ENCODE peak calls at places on chromosomes 6 and 20, in seven cellular contexts. One of them, this sample, is unnamed.

GRCh38 chr6:135162678-135163439 is 18.2 kb upstream of the MYB start:
- DNase-seq in astrocyte: no peak
- DNase-seq in left ventricle myocardium inferior: no peak
- DNase-seq in OCI-LY7: peak; percentile 69
- DNase-seq in heart left ventricle: no peak
- DNase-seq in effector memory CD4-positive, alpha-beta T cell: no peak
- DNase-seq in endodermal cell: peak; percentile 94
- DNase-seq in this sample: peak; percentile 32

GRCh38 chr6:41894366-41895299 is 542 bp downstream of the USP49 start:
- DNase-seq in astrocyte: peak; percentile 11
- DNase-seq in left ventricle myocardium inferior: no peak
- DNase-seq in OCI-LY7: no peak
- DNase-seq in heart left ventricle: no peak
- DNase-seq in effector memory CD4-positive, alpha-beta T cell: no peak
- DNase-seq in endodermal cell: peak; percentile 75
- DNase-seq in this sample: no peak

GRCh38 chr6:31358302-31358701 is 1.3 kb upstream of the HLA-B start:
- DNase-seq in astrocyte: no peak
- DNase-seq in left ventricle myocardium inferior: no peak
- DNase-seq in OCI-LY7: no peak
- DNase-seq in heart left ventricle: no peak
- DNase-seq in effector memory CD4-positive, alpha-beta T cell: no peak
- DNase-seq in endodermal cell: no peak
- DNase-seq in this sample: no peak

GRCh38 chr6:93182933-93183479 is 236.4 kb downstream of the EPHA7 start:
- DNase-seq in astrocyte: no peak
- DNase-seq in left ventricle myocardium inferior: no peak
- DNase-seq in OCI-LY7: no peak
- DNase-seq in heart left ventricle: no peak
- DNase-seq in effector memory CD4-positive, alpha-beta T cell: no peak
- DNase-seq in endodermal cell: no peak
- DNase-seq in this sample: no peak

GRCh38 chr20:23081263-23081811 is 4.8 kb downstream of the CD93 start:
- DNase-seq in astrocyte: no peak
- DNase-seq in left ventricle myocardium inferior: no peak
- DNase-seq in OCI-LY7: no peak
- DNase-seq in heart left ventricle: no peak
- DNase-seq in effector memory CD4-positive, alpha-beta T cell: no peak
- DNase-seq in endodermal cell: no peak
- DNase-seq in this sample: no peak

GRCh38 chr6:139335447-139336210 is 38.8 kb downstream of the CITED2 start:
- DNase-seq in astrocyte: no peak
- DNase-seq in left ventricle myocardium inferior: no peak
- DNase-seq in OCI-LY7: no peak
- DNase-seq in heart left ventricle: no peak
- DNase-seq in effector memory CD4-positive, alpha-beta T cell: no peak
- DNase-seq in endodermal cell: no peak
- DNase-seq in this sample: peak; percentile 32

GRCh38 chr6:127690092-127690491 is 113.1 kb downstream of the C6orf58 start:
- DNase-seq in astrocyte: peak; percentile 10
- DNase-seq in left ventricle myocardium inferior: no peak
- DNase-seq in OCI-LY7: no peak
- DNase-seq in heart left ventricle: no peak
- DNase-seq in effector memory CD4-positive, alpha-beta T cell: no peak
- DNase-seq in endodermal cell: no peak
- DNase-seq in this sample: no peak

GRCh38 chr20:4593149-4593525 is 128.6 kb upstream of the PRND start:
- DNase-seq in astrocyte: no peak
- DNase-seq in left ventricle myocardium inferior: no peak
- DNase-seq in OCI-LY7: no peak
- DNase-seq in heart left ventricle: no peak
- DNase-seq in effector memory CD4-positive, alpha-beta T cell: no peak
- DNase-seq in endodermal cell: no peak
- DNase-seq in this sample: no peak

GRCh38 chr6:81451787-81452186 is 300.7 kb downstream of the TENT5A start:
- DNase-seq in astrocyte: peak; percentile 93
- DNase-seq in left ventricle myocardium inferior: no peak
- DNase-seq in OCI-LY7: no peak
- DNase-seq in heart left ventricle: no peak
- DNase-seq in effector memory CD4-positive, alpha-beta T cell: no peak
- DNase-seq in endodermal cell: peak; percentile 38
- DNase-seq in this sample: no peak

GRCh38 chr6:158060447-158061360 is 79.0 kb downstream of the SYNJ2 start:
- DNase-seq in astrocyte: peak; percentile 96
- DNase-seq in left ventricle myocardium inferior: peak; percentile 81
- DNase-seq in OCI-LY7: no peak
- DNase-seq in heart left ventricle: peak; percentile 91
- DNase-seq in effector memory CD4-positive, alpha-beta T cell: peak; percentile 9
- DNase-seq in endodermal cell: peak; percentile 65
- DNase-seq in this sample: no peak

GRCh38 chr6:64280569-64280968 is 645.0 kb downstream of the PHF3 start:
- DNase-seq in astrocyte: no peak
- DNase-seq in left ventricle myocardium inferior: no peak
- DNase-seq in OCI-LY7: no peak
- DNase-seq in heart left ventricle: no peak
- DNase-seq in effector memory CD4-positive, alpha-beta T cell: no peak
- DNase-seq in endodermal cell: peak; percentile 56
- DNase-seq in this sample: peak; percentile 58

GRCh38 chr6:85360794-85361642 is 88.9 kb upstream of the NT5E start:
- DNase-seq in astrocyte: peak; percentile 97
- DNase-seq in left ventricle myocardium inferior: no peak
- DNase-seq in OCI-LY7: no peak
- DNase-seq in heart left ventricle: no peak
- DNase-seq in effector memory CD4-positive, alpha-beta T cell: no peak
- DNase-seq in endodermal cell: no peak
- DNase-seq in this sample: no peak

GRCh38 chr20:44170796-44171410 is 16.1 kb downstream of the JPH2 start:
- DNase-seq in astrocyte: no peak
- DNase-seq in left ventricle myocardium inferior: no peak
- DNase-seq in OCI-LY7: no peak
- DNase-seq in heart left ventricle: no peak
- DNase-seq in effector memory CD4-positive, alpha-beta T cell: no peak
- DNase-seq in endodermal cell: no peak
- DNase-seq in this sample: no peak

GRCh38 chr20:21336455-21337151 is 33.5 kb downstream of the XRN2 start:
- DNase-seq in astrocyte: no peak
- DNase-seq in left ventricle myocardium inferior: no peak
- DNase-seq in OCI-LY7: no peak
- DNase-seq in heart left ventricle: no peak
- DNase-seq in effector memory CD4-positive, alpha-beta T cell: no peak
- DNase-seq in endodermal cell: no peak
- DNase-seq in this sample: no peak

GRCh38 chr20:46063151-46063550 is 26.6 kb downstream of the NCOA5 start:
- DNase-seq in astrocyte: no peak
- DNase-seq in left ventricle myocardium inferior: no peak
- DNase-seq in OCI-LY7: no peak
- DNase-seq in heart left ventricle: no peak
- DNase-seq in effector memory CD4-positive, alpha-beta T cell: no peak
- DNase-seq in endodermal cell: peak; percentile 26
- DNase-seq in this sample: no peak

GRCh38 chr20:46065691-46066090 is 24.1 kb downstream of the NCOA5 start:
- DNase-seq in astrocyte: no peak
- DNase-seq in left ventricle myocardium inferior: no peak
- DNase-seq in OCI-LY7: no peak
- DNase-seq in heart left ventricle: no peak
- DNase-seq in effector memory CD4-positive, alpha-beta T cell: no peak
- DNase-seq in endodermal cell: no peak
- DNase-seq in this sample: no peak

GRCh38 chr20:46063652-46064054 is 26.1 kb downstream of the NCOA5 start:
- DNase-seq in astrocyte: no peak
- DNase-seq in left ventricle myocardium inferior: no peak
- DNase-seq in OCI-LY7: no peak
- DNase-seq in heart left ventricle: no peak
- DNase-seq in effector memory CD4-positive, alpha-beta T cell: no peak
- DNase-seq in endodermal cell: peak; percentile 14
- DNase-seq in this sample: no peak

GRCh38 chr20:46062621-46063020 is 27.1 kb downstream of the NCOA5 start:
- DNase-seq in astrocyte: no peak
- DNase-seq in left ventricle myocardium inferior: no peak
- DNase-seq in OCI-LY7: no peak
- DNase-seq in heart left ventricle: no peak
- DNase-seq in effector memory CD4-positive, alpha-beta T cell: no peak
- DNase-seq in endodermal cell: peak; percentile 6
- DNase-seq in this sample: no peak

DNA sequence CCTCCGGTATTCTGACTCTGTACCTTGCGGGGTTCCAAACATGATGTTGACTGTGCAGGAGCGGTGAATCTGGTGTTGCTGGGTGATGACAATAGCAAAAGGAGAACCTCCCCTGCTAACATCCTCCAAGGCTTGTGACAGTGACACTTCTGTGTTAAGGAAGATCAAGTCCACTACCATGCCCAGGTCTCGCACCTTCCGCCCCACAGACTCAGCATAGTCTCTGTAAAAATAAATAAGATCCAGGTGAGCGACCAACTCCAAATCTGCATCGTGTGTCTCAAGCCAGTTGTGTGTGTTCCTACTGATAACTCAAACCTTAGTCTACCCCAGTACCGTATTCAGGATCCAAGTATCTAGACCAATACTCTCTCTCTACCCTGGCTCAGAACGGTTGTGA is 24.8 kb downstream of the NCOA5 start:
- DNase-seq in astrocyte: no peak
- DNase-seq in left ventricle myocardium inferior: no peak
- DNase-seq in OCI-LY7: no peak
- DNase-seq in heart left ventricle: no peak
- DNase-seq in effector memory CD4-positive, alpha-beta T cell: no peak
- DNase-seq in endodermal cell: no peak
- DNase-seq in this sample: no peak
- H3K4me1 ChIP-seq in astrocyte: peaks cover 2% of the 10 kb centered on the region
- H3K4me1 ChIP-seq in left ventricle myocardium inferior: peaks cover 25% of the 10 kb centered on the region
- H3K4me1 ChIP-seq in OCI-LY7: peaks cover 20% of the 10 kb centered on the region
- H3K4me1 ChIP-seq in heart left ventricle: peaks cover 9% of the 10 kb centered on the region
- H3K4me1 ChIP-seq in effector memory CD4-positive, alpha-beta T cell: peaks cover 16% of the 10 kb centered on the region
- H3K4me1 ChIP-seq in endodermal cell: no peaks in the 10 kb centered on the region
- H3K4me1 ChIP-seq in this sample: no peaks in the 10 kb centered on the region

DNA sequence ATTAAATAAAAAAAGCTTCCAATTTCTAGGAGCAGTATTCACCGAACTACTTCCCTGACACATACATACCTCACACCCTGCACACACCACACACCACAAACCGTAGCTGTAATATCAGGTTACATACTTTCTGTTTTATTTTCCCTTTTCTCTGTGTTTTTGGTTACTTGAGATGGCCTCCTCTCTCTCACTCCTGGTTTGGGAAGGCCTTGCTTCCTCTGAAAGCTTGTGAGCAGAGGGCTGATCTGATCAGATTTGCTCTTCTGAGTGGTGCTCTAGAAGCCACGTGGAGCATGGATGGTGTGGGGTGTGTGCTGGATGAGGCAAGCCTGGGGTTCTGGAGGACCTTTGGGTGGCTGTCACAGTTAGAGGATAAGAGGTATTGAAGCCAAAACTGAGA is 20.9 kb downstream of the UTRN start:
- DNase-seq in astrocyte: peak; percentile 75
- DNase-seq in left ventricle myocardium inferior: no peak
- DNase-seq in OCI-LY7: no peak
- DNase-seq in heart left ventricle: no peak
- DNase-seq in effector memory CD4-positive, alpha-beta T cell: no peak
- DNase-seq in endodermal cell: no peak
- DNase-seq in this sample: no peak
- H3K4me1 ChIP-seq in astrocyte: peaks cover 9% of the 10 kb centered on the region
- H3K4me1 ChIP-seq in left ventricle myocardium inferior: peaks cover 15% of the 10 kb centered on the region
- H3K4me1 ChIP-seq in OCI-LY7: no peaks in the 10 kb centered on the region
- H3K4me1 ChIP-seq in heart left ventricle: peaks cover 9% of the 10 kb centered on the region
- H3K4me1 ChIP-seq in effector memory CD4-positive, alpha-beta T cell: no peaks in the 10 kb centered on the region
- H3K4me1 ChIP-seq in endodermal cell: peaks cover 8% of the 10 kb centered on the region
- H3K4me1 ChIP-seq in this sample: no peaks in the 10 kb centered on the region

GRCh38 chr6:111722220-111722731 is 116.6 kb upstream of the TRAF3IP2 start:
- DNase-seq in astrocyte: peak; percentile 42
- DNase-seq in left ventricle myocardium inferior: no peak
- DNase-seq in OCI-LY7: no peak
- DNase-seq in heart left ventricle: no peak
- DNase-seq in effector memory CD4-positive, alpha-beta T cell: no peak
- DNase-seq in endodermal cell: peak; percentile 30
- DNase-seq in this sample: no peak
- H3K4me1 ChIP-seq in astrocyte: peaks cover 27% of the 10 kb centered on the region
- H3K4me1 ChIP-seq in left ventricle myocardium inferior: peaks cover 49% of the 10 kb centered on the region
- H3K4me1 ChIP-seq in OCI-LY7: peaks cover 38% of the 10 kb centered on the region
- H3K4me1 ChIP-seq in heart left ventricle: peaks cover 46% of the 10 kb centered on the region
- H3K4me1 ChIP-seq in effector memory CD4-positive, alpha-beta T cell: peaks cover 36% of the 10 kb centered on the region
- H3K4me1 ChIP-seq in endodermal cell: no peaks in the 10 kb centered on the region
- H3K4me1 ChIP-seq in this sample: no peaks in the 10 kb centered on the region

DNA sequence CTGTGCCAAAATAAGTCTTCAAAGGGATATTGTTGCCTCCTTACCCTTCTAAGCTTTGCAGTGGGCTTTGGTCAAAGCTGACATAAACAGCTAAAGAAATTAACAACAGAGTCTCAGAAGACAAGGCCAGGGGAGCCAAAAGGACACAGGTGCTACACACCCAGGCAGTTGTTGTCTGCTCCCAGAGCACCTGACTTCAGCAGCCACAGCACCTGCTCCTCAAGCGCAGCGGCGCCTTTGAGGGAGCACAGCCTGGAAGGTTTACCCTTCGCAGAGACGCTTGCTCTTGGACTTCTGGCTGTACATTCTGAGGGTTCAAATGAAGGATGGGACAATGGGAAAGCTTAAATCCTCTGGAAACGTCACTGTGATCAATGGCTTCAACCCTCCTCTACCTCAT is 16.6 kb downstream of the B4GALT5 start:
- DNase-seq in astrocyte: no peak
- DNase-seq in left ventricle myocardium inferior: no peak
- DNase-seq in OCI-LY7: peak; percentile 56
- DNase-seq in heart left ventricle: no peak
- DNase-seq in effector memory CD4-positive, alpha-beta T cell: no peak
- DNase-seq in endodermal cell: no peak
- DNase-seq in this sample: no peak
- H3K4me1 ChIP-seq in astrocyte: peaks cover 46% of the 10 kb centered on the region
- H3K4me1 ChIP-seq in left ventricle myocardium inferior: peaks cover 91% of the 10 kb centered on the region
- H3K4me1 ChIP-seq in OCI-LY7: peaks cover 88% of the 10 kb centered on the region
- H3K4me1 ChIP-seq in heart left ventricle: peaks cover 63% of the 10 kb centered on the region
- H3K4me1 ChIP-seq in effector memory CD4-positive, alpha-beta T cell: peaks cover 21% of the 10 kb centered on the region
- H3K4me1 ChIP-seq in endodermal cell: no peaks in the 10 kb centered on the region
- H3K4me1 ChIP-seq in this sample: peaks cover 39% of the 10 kb centered on the region

DNA sequence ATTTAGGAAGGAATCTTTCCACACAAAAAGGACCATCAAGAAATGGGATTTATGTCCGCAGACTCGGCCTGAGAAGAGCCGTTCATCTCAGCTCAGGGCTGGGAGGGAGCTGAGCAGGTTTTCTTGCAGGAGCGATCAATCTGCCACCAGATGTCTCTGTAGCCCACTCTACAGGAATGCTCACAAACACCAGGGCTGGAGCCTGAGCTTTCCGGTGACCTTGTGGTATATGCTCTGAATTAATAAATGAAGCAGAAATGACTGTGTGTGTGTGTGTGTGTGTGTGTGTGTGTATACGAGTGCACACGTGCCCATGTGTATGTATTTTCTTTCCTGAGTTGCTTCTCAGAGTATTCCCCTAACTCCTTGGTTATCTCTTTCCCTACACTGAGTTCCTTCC is 12.0 kb downstream of the CD83 start:
- DNase-seq in astrocyte: peak; percentile 73
- DNase-seq in left ventricle myocardium inferior: peak; percentile 38
- DNase-seq in OCI-LY7: peak; percentile 83
- DNase-seq in heart left ventricle: peak; percentile 54
- DNase-seq in effector memory CD4-positive, alpha-beta T cell: no peak
- DNase-seq in endodermal cell: peak; percentile 84
- DNase-seq in this sample: peak; percentile 70
- H3K4me1 ChIP-seq in astrocyte: no peaks in the 10 kb centered on the region
- H3K4me1 ChIP-seq in left ventricle myocardium inferior: peaks cover 16% of the 10 kb centered on the region
- H3K4me1 ChIP-seq in OCI-LY7: peaks cover 43% of the 10 kb centered on the region
- H3K4me1 ChIP-seq in heart left ventricle: peaks cover 5% of the 10 kb centered on the region
- H3K4me1 ChIP-seq in effector memory CD4-positive, alpha-beta T cell: no peaks in the 10 kb centered on the region
- H3K4me1 ChIP-seq in endodermal cell: no peaks in the 10 kb centered on the region
- H3K4me1 ChIP-seq in this sample: peaks cover 13% of the 10 kb centered on the region

GRCh38 chr6:56684342-56685101 is 41.8 kb upstream of the DST start:
- DNase-seq in astrocyte: no peak
- DNase-seq in left ventricle myocardium inferior: no peak
- DNase-seq in OCI-LY7: no peak
- DNase-seq in heart left ventricle: no peak
- DNase-seq in effector memory CD4-positive, alpha-beta T cell: no peak
- DNase-seq in endodermal cell: no peak
- DNase-seq in this sample: no peak
- H3K4me1 ChIP-seq in astrocyte: peaks cover 12% of the 10 kb centered on the region
- H3K4me1 ChIP-seq in left ventricle myocardium inferior: peaks cover 88% of the 10 kb centered on the region
- H3K4me1 ChIP-seq in OCI-LY7: no peaks in the 10 kb centered on the region
- H3K4me1 ChIP-seq in heart left ventricle: peaks cover 76% of the 10 kb centered on the region
- H3K4me1 ChIP-seq in effector memory CD4-positive, alpha-beta T cell: no peaks in the 10 kb centered on the region
- H3K4me1 ChIP-seq in endodermal cell: peaks cover 3% of the 10 kb centered on the region
- H3K4me1 ChIP-seq in this sample: no peaks in the 10 kb centered on the region

This sample was measured in HAP-1.